ENCODE peak calls at places on chromosomes 5 and 9, in nine cellular contexts. One of them, this sample, is unnamed.

GRCh38 chr9:137319434-137319975 is 17.4 kb upstream of the NRARP start:
- DNase-seq in body of pancreas: no peak
- DNase-seq in heart right ventricle: no peak
- DNase-seq in GM23248: no peak
- DNase-seq in fibroblast of lung: no peak
- DNase-seq in Panc1: no peak
- DNase-seq in osteoblast: no peak
- DNase-seq in tibial artery: peak; percentile 62
- DNase-seq in sigmoid colon: peak; percentile 36
- DNase-seq in this sample: no peak

GRCh38 chr9:111985315-111985714 is 88.7 kb downstream of the UGCG start:
- DNase-seq in body of pancreas: no peak
- DNase-seq in heart right ventricle: no peak
- DNase-seq in GM23248: no peak
- DNase-seq in fibroblast of lung: no peak
- DNase-seq in Panc1: no peak
- DNase-seq in osteoblast: no peak
- DNase-seq in tibial artery: no peak
- DNase-seq in sigmoid colon: no peak
- DNase-seq in this sample: no peak

GRCh38 chr9:107397076-107398049 is 92.2 kb downstream of the KLF4 start:
- DNase-seq in body of pancreas: no peak
- DNase-seq in heart right ventricle: no peak
- DNase-seq in GM23248: peak; percentile 77
- DNase-seq in fibroblast of lung: peak; percentile 82
- DNase-seq in Panc1: no peak
- DNase-seq in osteoblast: peak; percentile 76
- DNase-seq in tibial artery: no peak
- DNase-seq in sigmoid colon: no peak
- DNase-seq in this sample: peak; percentile 21

GRCh38 chr5:167207081-167207480 is 1084.4 kb upstream of the WWC1 start:
- DNase-seq in body of pancreas: no peak
- DNase-seq in heart right ventricle: no peak
- DNase-seq in GM23248: no peak
- DNase-seq in fibroblast of lung: peak; percentile 83
- DNase-seq in Panc1: no peak
- DNase-seq in osteoblast: peak; percentile 58
- DNase-seq in tibial artery: peak; percentile 67
- DNase-seq in sigmoid colon: peak; percentile 69
- DNase-seq in this sample: no peak

GRCh38 chr5:133409210-133409674 is 203.1 kb downstream of the FSTL4 start:
- DNase-seq in body of pancreas: no peak
- DNase-seq in heart right ventricle: no peak
- DNase-seq in GM23248: no peak
- DNase-seq in fibroblast of lung: no peak
- DNase-seq in Panc1: no peak
- DNase-seq in osteoblast: no peak
- DNase-seq in tibial artery: no peak
- DNase-seq in sigmoid colon: no peak
- DNase-seq in this sample: no peak

GRCh38 chr9:14618851-14619250 is 74.4 kb downstream of the ZDHHC21 start:
- DNase-seq in body of pancreas: no peak
- DNase-seq in heart right ventricle: no peak
- DNase-seq in GM23248: no peak
- DNase-seq in fibroblast of lung: no peak
- DNase-seq in Panc1: no peak
- DNase-seq in osteoblast: no peak
- DNase-seq in tibial artery: no peak
- DNase-seq in sigmoid colon: no peak
- DNase-seq in this sample: no peak

GRCh38 chr5:50653946-50654345 is 12.5 kb upstream of the PARP8 start:
- DNase-seq in body of pancreas: no peak
- DNase-seq in heart right ventricle: no peak
- DNase-seq in GM23248: no peak
- DNase-seq in fibroblast of lung: no peak
- DNase-seq in Panc1: no peak
- DNase-seq in osteoblast: no peak
- DNase-seq in tibial artery: no peak
- DNase-seq in sigmoid colon: no peak
- DNase-seq in this sample: no peak

GRCh38 chr9:116471093-116471906 is 215.8 kb upstream of the TRIM32 start:
- DNase-seq in body of pancreas: peak; percentile 12
- DNase-seq in heart right ventricle: peak; percentile 43
- DNase-seq in GM23248: peak; percentile 23
- DNase-seq in fibroblast of lung: peak; percentile 72
- DNase-seq in Panc1: no peak
- DNase-seq in osteoblast: peak; percentile 51
- DNase-seq in tibial artery: no peak
- DNase-seq in sigmoid colon: no peak
- DNase-seq in this sample: no peak

GRCh38 chr9:16132513-16132912 is 579.7 kb downstream of the CCDC171 start:
- DNase-seq in body of pancreas: no peak
- DNase-seq in heart right ventricle: no peak
- DNase-seq in GM23248: peak; percentile 65
- DNase-seq in fibroblast of lung: no peak
- DNase-seq in Panc1: no peak
- DNase-seq in osteoblast: no peak
- DNase-seq in tibial artery: no peak
- DNase-seq in sigmoid colon: no peak
- DNase-seq in this sample: no peak

GRCh38 chr9:34185778-34186551 is 7.1 kb downstream of the UBAP1 start:
- DNase-seq in body of pancreas: peak; percentile 70
- DNase-seq in heart right ventricle: peak; percentile 64
- DNase-seq in GM23248: peak; percentile 96
- DNase-seq in fibroblast of lung: peak; percentile 89
- DNase-seq in Panc1: peak; percentile 85
- DNase-seq in osteoblast: no peak
- DNase-seq in tibial artery: peak; percentile 65
- DNase-seq in sigmoid colon: peak; percentile 84
- DNase-seq in this sample: peak; percentile 97

GRCh38 chr5:147963436-147963835 is 57.1 kb upstream of the C5orf46 start:
- DNase-seq in body of pancreas: no peak
- DNase-seq in heart right ventricle: no peak
- DNase-seq in GM23248: no peak
- DNase-seq in fibroblast of lung: no peak
- DNase-seq in Panc1: no peak
- DNase-seq in osteoblast: no peak
- DNase-seq in tibial artery: no peak
- DNase-seq in sigmoid colon: no peak
- DNase-seq in this sample: no peak

GRCh38 chr9:86485359-86485758 is 131.1 kb upstream of the TUT7 start:
- DNase-seq in body of pancreas: no peak
- DNase-seq in heart right ventricle: no peak
- DNase-seq in GM23248: peak; percentile 13
- DNase-seq in fibroblast of lung: no peak
- DNase-seq in Panc1: no peak
- DNase-seq in osteoblast: no peak
- DNase-seq in tibial artery: no peak
- DNase-seq in sigmoid colon: no peak
- DNase-seq in this sample: no peak

GRCh38 chr9:89025538-89025937 is 34.3 kb downstream of the S1PR3 start:
- DNase-seq in body of pancreas: no peak
- DNase-seq in heart right ventricle: no peak
- DNase-seq in GM23248: no peak
- DNase-seq in fibroblast of lung: no peak
- DNase-seq in Panc1: no peak
- DNase-seq in osteoblast: no peak
- DNase-seq in tibial artery: no peak
- DNase-seq in sigmoid colon: no peak
- DNase-seq in this sample: no peak

GRCh38 chr5:132096904-132097303 is 23.3 kb downstream of the CSF2 start:
- DNase-seq in body of pancreas: no peak
- DNase-seq in heart right ventricle: no peak
- DNase-seq in GM23248: no peak
- DNase-seq in fibroblast of lung: no peak
- DNase-seq in Panc1: no peak
- DNase-seq in osteoblast: peak; percentile 26
- DNase-seq in tibial artery: no peak
- DNase-seq in sigmoid colon: no peak
- DNase-seq in this sample: no peak

GRCh38 chr5:143108498-143109128 is 294.9 kb downstream of the NR3C1 start:
- DNase-seq in body of pancreas: peak; percentile 83
- DNase-seq in heart right ventricle: peak; percentile 67
- DNase-seq in GM23248: no peak
- DNase-seq in fibroblast of lung: no peak
- DNase-seq in Panc1: no peak
- DNase-seq in osteoblast: no peak
- DNase-seq in tibial artery: no peak
- DNase-seq in sigmoid colon: no peak
- DNase-seq in this sample: no peak

GRCh38 chr9:134495881-134496412 is 145.7 kb upstream of the COL5A1 start:
- DNase-seq in body of pancreas: no peak
- DNase-seq in heart right ventricle: no peak
- DNase-seq in GM23248: no peak
- DNase-seq in fibroblast of lung: no peak
- DNase-seq in Panc1: no peak
- DNase-seq in osteoblast: peak; percentile 46
- DNase-seq in tibial artery: peak; percentile 47
- DNase-seq in sigmoid colon: no peak
- DNase-seq in this sample: no peak

GRCh38 chr9:126706698-126707053 is 92.9 kb downstream of the LMX1B start:
- DNase-seq in body of pancreas: no peak
- DNase-seq in heart right ventricle: no peak
- DNase-seq in GM23248: no peak
- DNase-seq in fibroblast of lung: no peak
- DNase-seq in Panc1: no peak
- DNase-seq in osteoblast: no peak
- DNase-seq in tibial artery: no peak
- DNase-seq in sigmoid colon: no peak
- DNase-seq in this sample: no peak
- H3K27me3 ChIP-seq in body of pancreas: peaks cover 32% of the 10 kb centered on the region
- H3K27me3 ChIP-seq in heart right ventricle: peaks cover 51% of the 10 kb centered on the region
- H3K27me3 ChIP-seq in GM23248: peaks cover 23% of the 10 kb centered on the region
- H3K27me3 ChIP-seq in fibroblast of lung: peaks cover 3% of the 10 kb centered on the region
- H3K27me3 ChIP-seq in Panc1: no peaks in the 10 kb centered on the region
- H3K27me3 ChIP-seq in osteoblast: peaks cover 35% of the 10 kb centered on the region
- H3K27me3 ChIP-seq in tibial artery: no peaks in the 10 kb centered on the region
- H3K27me3 ChIP-seq in sigmoid colon: peaks cover 34% of the 10 kb centered on the region
- H3K27me3 ChIP-seq in this sample: peaks cover 3% of the 10 kb centered on the region

DNA sequence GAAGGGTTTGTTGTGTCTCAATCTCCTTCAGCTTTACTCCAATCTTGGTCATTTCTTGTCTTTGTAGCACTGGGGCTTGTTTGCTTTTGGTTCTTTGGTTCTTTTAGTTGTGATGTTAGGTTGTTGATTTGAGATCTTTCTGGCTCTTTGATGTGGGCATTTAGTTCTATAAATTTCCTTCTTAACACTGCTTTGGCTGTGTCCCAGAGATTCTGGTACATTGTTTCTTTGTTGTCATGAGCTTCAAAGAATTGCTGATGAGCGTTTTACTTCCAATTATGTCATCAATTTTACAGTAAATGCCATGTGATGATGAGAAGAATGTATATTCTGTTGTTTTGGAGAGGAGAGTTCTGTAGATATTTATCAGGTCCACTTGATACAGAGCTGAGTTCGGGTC is 353.3 kb downstream of the MAN2A1 start:
- DNase-seq in body of pancreas: no peak
- DNase-seq in heart right ventricle: no peak
- DNase-seq in GM23248: no peak
- DNase-seq in fibroblast of lung: no peak
- DNase-seq in Panc1: no peak
- DNase-seq in osteoblast: no peak
- DNase-seq in tibial artery: no peak
- DNase-seq in sigmoid colon: no peak
- DNase-seq in this sample: no peak
- H3K4me1 ChIP-seq in body of pancreas: no peaks in the 10 kb centered on the region
- H3K4me1 ChIP-seq in heart right ventricle: no peaks in the 10 kb centered on the region
- H3K4me1 ChIP-seq in GM23248: no peaks in the 10 kb centered on the region
- H3K4me1 ChIP-seq in fibroblast of lung: no peaks in the 10 kb centered on the region
- H3K4me1 ChIP-seq in Panc1: no peaks in the 10 kb centered on the region
- H3K4me1 ChIP-seq in osteoblast: no peaks in the 10 kb centered on the region
- H3K4me1 ChIP-seq in tibial artery: no peaks in the 10 kb centered on the region
- H3K4me1 ChIP-seq in sigmoid colon: no peaks in the 10 kb centered on the region
- H3K4me1 ChIP-seq in this sample: no peaks in the 10 kb centered on the region

GRCh38 chr9:5892456-5893133 is 1.9 kb downstream of the MLANA start:
- DNase-seq in body of pancreas: no peak
- DNase-seq in heart right ventricle: no peak
- DNase-seq in GM23248: no peak
- DNase-seq in fibroblast of lung: no peak
- DNase-seq in Panc1: no peak
- DNase-seq in osteoblast: no peak
- DNase-seq in tibial artery: no peak
- DNase-seq in sigmoid colon: no peak
- DNase-seq in this sample: no peak
- H3K27ac ChIP-seq in body of pancreas: no peak overlapping the region
- H3K27ac ChIP-seq in heart right ventricle: no peak overlapping the region
- H3K27ac ChIP-seq in GM23248: no peak overlapping the region
- H3K27ac ChIP-seq in fibroblast of lung: no peak overlapping the region
- H3K27ac ChIP-seq in Panc1: no peak overlapping the region
- H3K27ac ChIP-seq in osteoblast: no peak overlapping the region
- H3K27ac ChIP-seq in tibial artery: no peak overlapping the region
- H3K27ac ChIP-seq in sigmoid colon: no peak overlapping the region
- H3K27ac ChIP-seq in this sample: no peak overlapping the region

GRCh38 chr5:533243-534005 is 9.2 kb upstream of the SLC9A3 start:
- DNase-seq in body of pancreas: no peak
- DNase-seq in heart right ventricle: no peak
- DNase-seq in GM23248: no peak
- DNase-seq in fibroblast of lung: no peak
- DNase-seq in Panc1: no peak
- DNase-seq in osteoblast: no peak
- DNase-seq in tibial artery: no peak
- DNase-seq in sigmoid colon: no peak
- DNase-seq in this sample: no peak
- H3K27me3 ChIP-seq in body of pancreas: peaks cover 6% of the 10 kb centered on the region
- H3K27me3 ChIP-seq in heart right ventricle: peaks cover 86% of the 10 kb centered on the region
- H3K27me3 ChIP-seq in GM23248: peaks cover 31% of the 10 kb centered on the region
- H3K27me3 ChIP-seq in fibroblast of lung: peaks cover 15% of the 10 kb centered on the region
- H3K27me3 ChIP-seq in Panc1: peaks cover 7% of the 10 kb centered on the region
- H3K27me3 ChIP-seq in osteoblast: peaks cover 43% of the 10 kb centered on the region
- H3K27me3 ChIP-seq in tibial artery: no peaks in the 10 kb centered on the region
- H3K27me3 ChIP-seq in sigmoid colon: peaks cover 39% of the 10 kb centered on the region
- H3K27me3 ChIP-seq in this sample: peaks cover 18% of the 10 kb centered on the region